ENCODE peak calls at places on chromosomes 16 and 17, in five cellular contexts. F, U, Y, E and L are unnamed samples.

GRCh38 chr17:49588726-49589555 is 13.3 kb downstream of the NXPH3 start:
- DNase-seq in U (no peak), E (no peak), F (no peak), Y (no peak), L (no peak)

GRCh38 chr17:33049781-33050414 is 58.3 kb downstream of the SPACA3 start:
- DNase-seq in E (no peak), Y (peak), U (no peak), F (peak), L (peak)

GRCh38 chr17:44113868-44114840 is 9.3 kb downstream of the HDAC5 start:
- DNase-seq in U (no peak), Y (no peak), E (peak), F (no peak), L (no peak)

GRCh38 chr17:15947331-15947730 is 2.4 kb downstream of the ADORA2B start:
- DNase-seq in Y (no peak), E (no peak), U (no peak), F (no peak), L (no peak)

GRCh38 chr17:66464921-66465320 is 162.5 kb downstream of the PRKCA start:
- DNase-seq in U (no peak), F (no peak), E (no peak), Y (no peak), L (no peak)

GRCh38 chr16:68069511-68070248 is 15.5 kb upstream of the NFATC3 start:
- DNase-seq in U (no peak), E (no peak), F (peak), Y (peak), L (no peak)

GRCh38 chr16:57899771-57900661 is 70.9 kb downstream of the CNGB1 start:
- DNase-seq in Y (peak), E (peak), U (peak), F (peak), L (no peak)

GRCh38 chr17:38428643-38429371 is 543 bp downstream of the ARHGAP23 start:
- DNase-seq in E (peak), Y (no peak), U (no peak), F (no peak), L (no peak)

GRCh38 chr16:59021751-59022150 is 287.6 kb upstream of the GOT2 start:
- DNase-seq in U (no peak), F (no peak), Y (no peak), E (no peak), L (no peak)

GRCh38 chr16:1366060-1366711 is 14.5 kb downstream of the GNPTG start:
- DNase-seq in E (no peak), Y (no peak), F (no peak), U (no peak), L (no peak)

GRCh38 chr17:8056976-8057625 is 18.2 kb downstream of the ALOX15B start:
- DNase-seq in F (no peak), Y (no peak), U (no peak), E (no peak), L (no peak)

GRCh38 chr17:9050801-9051401 is 29.6 kb downstream of the NTN1 start:
- DNase-seq in U (no peak), E (no peak), F (no peak), Y (no peak), L (peak)

GRCh38 chr17:21678451-21679081 is 13.8 kb upstream of the KCNJ18 start:
- DNase-seq in U (peak), E (no peak), Y (peak), F (no peak), L (no peak)